ENCODE peak calls at places on chromosome 16, in nine cellular contexts. H is heart left ventricle; C is activated naive CD4-positive, alpha-beta T cell; R is activated CD4-positive, CD25-positive, alpha-beta regulatory T cell treated with anti-CD3 and anti-CD28 coated beads, Interleukin-2, amount 50 U/mL, for 16 hours; J is fibroblast of gingiva; M is activated naive CD8-positive, alpha-beta T cell treated with anti-CD3 and anti-CD28 coated beads, Interleukin-2, amount 50 U/mL, for 16 hours; I is fibroblast of the conjunctiva; V is activated CD4-positive, alpha-beta T cell treated with anti-CD3 and anti-CD28 coated beads, Interleukin-2, amount 50 U/mL, for 48 hours; Z is T-helper 1 cell. W is an unnamed sample.

GRCh38 chr16:72285324-72285723 is 113.4 kb upstream of the PMFBP1 start:
- DNase-seq in C (no peak), R (no peak), H (no peak), M (no peak), V (no peak), I (no peak), J (no peak), Z (no peak), W (no peak)

GRCh38 chr16:6841392-6841791 is 491.3 kb upstream of the RBFOX1 start:
- DNase-seq in Z (no peak), R (no peak), H (no peak), M (no peak), I (no peak), J (no peak), V (no peak), C (no peak), W (no peak)

GRCh38 chr16:55759983-55760664 is 72.8 kb downstream of the CES1 start:
- DNase-seq in J (peak; percentile 19), H (no peak), M (no peak), I (no peak), R (no peak), Z (no peak), C (no peak), V (no peak), W (no peak)

GRCh38 chr16:47617732-47618131 is 156.6 kb downstream of the PHKB start:
- DNase-seq in I (no peak), C (no peak), H (no peak), V (no peak), R (no peak), Z (no peak), J (no peak), M (no peak), W (no peak)

GRCh38 chr16:78494105-78494504 is 394.7 kb downstream of the WWOX start:
- DNase-seq in C (no peak), J (no peak), H (no peak), V (no peak), Z (no peak), I (no peak), M (no peak), R (no peak), W (no peak)

GRCh38 chr16:55480228-55480655 is 1.2 kb downstream of the MMP2 start:
- DNase-seq in I (peak; percentile 85), J (peak; percentile 95), M (no peak), R (no peak), Z (no peak), C (no peak), V (no peak), H (peak; percentile 90), W (no peak)

GRCh38 chr16:68668266-68668665 is 23.2 kb downstream of the CDH3 start:
- DNase-seq in M (no peak), Z (no peak), J (no peak), I (no peak), H (no peak), R (no peak), C (no peak), V (peak; percentile 39), W (no peak)

GRCh38 chr16:17224859-17225258 is 245.9 kb downstream of the XYLT1 start:
- DNase-seq in I (peak; percentile 78), M (no peak), V (no peak), C (no peak), Z (no peak), J (peak; percentile 73), R (no peak), H (no peak), W (no peak)

GRCh38 chr16:15037003-15037402 is 18.9 kb downstream of the NTAN1 start:
- DNase-seq in M (no peak), R (no peak), V (no peak), J (no peak), H (no peak), C (no peak), Z (no peak), I (no peak), W (no peak)

GRCh38 chr16:54066451-54067056 is 220.0 kb downstream of the IRX3 start:
- DNase-seq in Z (no peak), R (no peak), I (no peak), H (no peak), C (no peak), V (no peak), J (peak; percentile 16), M (no peak), W (no peak)

GRCh38 chr16:84150926-84151325 is 5.8 kb downstream of the DNAAF1 start:
- DNase-seq in Z (no peak), I (no peak), M (no peak), J (no peak), H (no peak), R (no peak), C (no peak), V (no peak), W (no peak)

GRCh38 chr16:82631701-82632685 is 5.2 kb downstream of the CDH13 start:
- DNase-seq in R (no peak), C (no peak), I (no peak), M (no peak), Z (no peak), V (no peak), H (no peak), J (no peak), W (peak; percentile 40)

GRCh38 chr16:14628806-14629611 is 1.1 kb downstream of the PARN start:
- DNase-seq in Z (no peak), I (no peak), V (no peak), C (no peak), M (no peak), R (no peak), J (no peak), H (no peak), W (peak; percentile 11)

GRCh38 chr16:88938933-88939813 is 37.8 kb downstream of the CBFA2T3 start:
- DNase-seq in M (no peak), C (no peak), V (no peak), J (no peak), Z (no peak), I (no peak), R (no peak), H (peak; percentile 73), W (no peak)

GRCh38 chr16:3101841-3102470 is 2.9 kb upstream of the ZSCAN10 start:
- DNase-seq in M (no peak), I (no peak), Z (no peak), H (no peak), J (no peak), R (no peak), V (peak; percentile 44), C (no peak), W (no peak)

GRCh38 chr16:46729326-46729995 is 18.7 kb downstream of the MYLK3 start:
- DNase-seq in H (no peak), M (no peak), C (no peak), V (no peak), J (no peak), R (no peak), I (no peak), Z (no peak), W (no peak)

GRCh38 chr16:27268376-27269299 is at the start of gene NSMCE1:
- DNase-seq in M (peak; percentile 96), H (peak; percentile 99), V (peak; percentile 99), J (peak; percentile 96), Z (peak; percentile 96), I (peak; percentile 89), R (peak; percentile 93), C (peak; percentile 80), W (peak; percentile 82)

GRCh38 chr16:19286827-19287226 is 1.3 kb downstream of the CLEC19A start:
- DNase-seq in I (no peak), C (no peak), M (no peak), V (no peak), J (no peak), R (no peak), Z (no peak), H (no peak), W (no peak)

GRCh38 chr16:51839697-51840462 is 688.8 kb upstream of the SALL1 start:
- DNase-seq in R (no peak), I (no peak), M (no peak), H (no peak), V (no peak), J (no peak), C (no peak), Z (no peak), W (no peak)

GRCh38 chr16:4767872-4768548 is 1.0 kb upstream of the ZNF500 start:
- DNase-seq in M (no peak), H (no peak), V (peak; percentile 42), R (no peak), Z (no peak), I (no peak), J (peak; percentile 28), C (no peak), W (no peak)

GRCh38 chr16:9844361-9844760 is 337.9 kb downstream of the GRIN2A start:
- DNase-seq in Z (no peak), R (no peak), J (peak; percentile 42), H (no peak), C (no peak), M (no peak), V (no peak), I (no peak), W (no peak)

GRCh38 chr16:84486126-84486525 is 18.3 kb downstream of the MEAK7 start:
- DNase-seq in I (no peak), J (no peak), M (no peak), Z (no peak), V (no peak), R (no peak), C (no peak), H (no peak), W (no peak)

GRCh38 chr16:49463529-49463928 is 89.9 kb downstream of the C16orf78 start:
- DNase-seq in Z (peak; percentile 71), V (peak; percentile 55), H (no peak), M (no peak), I (no peak), C (no peak), R (peak; percentile 19), J (no peak), W (no peak)

GRCh38 chr16:14302399-14303181 is 231.5 kb downstream of the MRTFB start:
- DNase-seq in Z (no peak), J (no peak), C (no peak), H (peak; percentile 65), R (no peak), V (peak; percentile 26), I (no peak), M (no peak), W (peak; percentile 41)

GRCh38 chr16:68972008-68972407 is 128.7 kb downstream of the TANGO6 start:
- DNase-seq in C (no peak), M (no peak), H (no peak), V (no peak), Z (no peak), R (no peak), I (no peak), J (no peak), W (no peak)

GRCh38 chr16:27154573-27155521 is 48.5 kb upstream of the KDM8 start:
- DNase-seq in J (peak; percentile 15), H (peak; percentile 82), M (peak; percentile 43), Z (peak; percentile 58), I (no peak), C (peak; percentile 44), V (peak; percentile 86), R (peak; percentile 52), W (peak; percentile 47)

GRCh38 chr16:23280483-23280967 is 21.6 kb upstream of the SCNN1B start:
- DNase-seq in I (no peak), J (no peak), R (no peak), C (no peak), M (no peak), H (no peak), V (no peak), Z (no peak), W (no peak)

GRCh38 chr16:47073223-47074155 is 70.3 kb downstream of the NETO2 start:
- DNase-seq in R (no peak), H (no peak), M (no peak), V (no peak), Z (no peak), I (no peak), J (no peak), C (no peak), W (no peak)

GRCh38 chr16:58421029-58421428 is 28.8 kb downstream of the GINS3 start:
- DNase-seq in I (no peak), Z (no peak), J (no peak), V (no peak), H (no peak), R (no peak), C (no peak), M (no peak), W (no peak)

GRCh38 chr16:57649846-57650245 is 18.3 kb upstream of the ADGRG3 start:
- DNase-seq in Z (no peak), R (no peak), H (no peak), C (no peak), M (no peak), J (no peak), I (no peak), V (no peak), W (no peak)

GRCh38 chr16:19696312-19696711 is 21.7 kb downstream of the KNOP1 start:
- DNase-seq in C (no peak), H (peak; percentile 83), Z (peak; percentile 29), I (peak; percentile 72), V (peak; percentile 64), J (peak; percentile 91), M (no peak), R (no peak), W (no peak)

W was measured in HuH-7.5.